ENCODE peak calls at places on chromosomes 12 and 14, in six cellular contexts. K, B, U, J, X and C are unnamed samples.

GRCh38 chr12:31967569-31967968 is 8.4 kb downstream of the RESF1 start:
- DNase-seq in X (no peak), K (no peak), U (no peak), J (no peak), B (no peak), C (no peak)

GRCh38 chr14:31275731-31276130 is 68.1 kb upstream of the HECTD1 start:
- DNase-seq in K (no peak), B (no peak), X (no peak), J (no peak), U (no peak), C (no peak)

GRCh38 chr12:110453569-110454296 is 3.6 kb upstream of the ARPC3 start:
- DNase-seq in X (no peak), K (no peak), J (no peak), U (no peak), B (no peak), C (no peak)

GRCh38 chr12:4939418-4940023 is 29.8 kb downstream of the KCNA1 start:
- DNase-seq in U (no peak), B (no peak), J (no peak), K (no peak), X (no peak), C (no peak)

GRCh38 chr12:19288603-19289244 is 150.6 kb upstream of the AEBP2 start:
- DNase-seq in K (peak), B (peak), J (no peak), U (no peak), X (no peak), C (no peak)

GRCh38 chr14:105859717-105860614 is 333.6 kb downstream of the TMEM121 start:
- DNase-seq in X (peak), J (no peak), K (no peak), B (no peak), U (no peak), C (peak)

GRCh38 chr12:88338486-88338885 is 196.4 kb downstream of the TMTC3 start:
- DNase-seq in J (no peak), U (no peak), K (no peak), B (no peak), X (no peak), C (no peak)

GRCh38 chr12:95548056-95548538 is 3.2 kb downstream of the USP44 start:
- DNase-seq in B (no peak), U (no peak), J (no peak), K (no peak), X (peak), C (no peak)

GRCh38 chr12:27143676-27144075 is 61.3 kb upstream of the C12orf71 start:
- DNase-seq in X (no peak), U (no peak), B (no peak), J (no peak), K (no peak), C (no peak)

GRCh38 chr12:128388461-128388921 is 121.5 kb downstream of the TMEM132C start:
- DNase-seq in X (no peak), U (no peak), B (no peak), J (peak), K (no peak), C (no peak)

GRCh38 chr12:22121224-22121623 is 75.2 kb downstream of the CMAS start:
- DNase-seq in K (no peak), J (no peak), U (no peak), B (no peak), X (no peak), C (no peak)

GRCh38 chr12:25284024-25284423 is 33.3 kb upstream of the KRAS start:
- DNase-seq in J (no peak), U (no peak), K (no peak), B (no peak), X (no peak), C (no peak)

GRCh38 chr14:99479903-99480855 is 480 bp downstream of the SETD3 start:
- DNase-seq in K (peak), B (peak), U (peak), J (peak), X (peak), C (peak)

GRCh38 chr12:34376133-34376799 is 354.0 kb downstream of the ALG10 start:
- DNase-seq in K (no peak), J (no peak), U (no peak), B (no peak), X (no peak), C (no peak)
- TF ChIP-seq CTCF in K (no peak), J (no peak), U (no peak), B (no peak), X (no peak), C (no peak)

DNA sequence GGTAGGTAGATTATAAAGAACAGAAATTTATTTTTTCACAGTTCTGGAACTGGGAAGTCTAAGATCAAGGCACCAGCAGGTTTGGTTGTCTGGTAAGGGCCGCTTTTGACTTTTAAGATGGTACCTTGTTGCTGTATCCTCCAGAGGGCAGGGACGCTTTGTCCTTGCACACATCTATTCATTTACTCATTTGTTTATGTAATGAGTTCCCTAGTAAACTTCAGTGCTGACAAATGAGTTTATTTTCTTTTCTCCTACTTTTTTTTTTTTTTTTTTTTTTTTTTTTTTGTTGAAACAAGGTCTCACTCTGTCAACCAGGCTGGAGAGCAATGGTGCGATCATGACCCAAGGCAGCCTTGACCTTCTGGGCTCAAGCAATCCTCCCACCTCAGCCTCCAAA is 195.7 kb downstream of the FBXL14 start:
- DNase-seq in K (peak), B (peak), U (no peak), X (no peak), J (no peak), C (no peak)
- TF ChIP-seq CTCF in K (peak), B (peak), U (no peak), X (no peak), J (no peak), C (no peak)

GRCh38 chr14:60249321-60250251 is 565 bp downstream of the PPM1A start:
- DNase-seq in U (no peak), K (peak), J (peak), X (peak), B (peak), C (peak)
- TF ChIP-seq CTCF in U (no peak), K (no peak), J (no peak), X (no peak), B (no peak), C (no peak)

GRCh38 chr12:97140355-97140754 is 233.3 kb downstream of the NEDD1 start:
- DNase-seq in X (no peak), B (no peak), K (no peak), J (no peak), U (no peak), C (no peak)

GRCh38 chr12:97131220-97131981 is 224.3 kb downstream of the NEDD1 start:
- DNase-seq in U (no peak), X (no peak), J (no peak), B (no peak), K (peak), C (no peak)

GRCh38 chr12:97132270-97132669 is 225.2 kb downstream of the NEDD1 start:
- DNase-seq in B (no peak), J (no peak), U (no peak), X (no peak), K (no peak), C (no peak)

DNA sequence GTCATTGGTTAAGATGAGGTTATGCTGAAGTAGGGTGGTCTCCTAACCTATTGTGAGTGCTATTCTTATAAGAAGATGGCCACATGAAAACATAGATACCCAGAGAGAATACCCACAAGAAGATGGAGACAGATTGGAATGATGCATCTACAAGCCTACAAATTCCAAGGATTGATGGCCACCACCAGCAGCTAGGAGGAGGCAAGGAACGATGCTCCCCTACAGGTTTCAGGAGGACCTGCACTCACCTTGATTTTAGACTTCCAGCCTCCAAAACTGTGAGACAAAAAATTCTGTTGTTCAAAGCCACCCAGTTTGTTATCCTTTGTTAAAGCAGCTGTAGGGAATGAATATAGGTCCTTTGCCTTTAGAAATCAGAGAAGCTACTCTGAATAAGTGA is 227.4 kb downstream of the NEDD1 start:
- DNase-seq in B (no peak), K (no peak), J (no peak), X (no peak), U (no peak), C (no peak)
- TF ChIP-seq CTCF in B (peak), K (no peak), J (no peak), X (no peak), U (no peak), C (no peak)

GRCh38 chr14:90500665-90501370 is 104.0 kb downstream of the CALM1 start:
- DNase-seq in X (no peak), K (no peak), B (no peak), U (no peak), J (no peak), C (no peak)
- TF ChIP-seq CTCF in X (no peak), K (no peak), B (no peak), U (no peak), J (no peak), C (no peak)

GRCh38 chr12:124233041-124233836 is 61.7 kb upstream of the RFLNA start:
- DNase-seq in K (peak), B (peak), X (no peak), J (no peak), U (peak), C (no peak)
- TF ChIP-seq CTCF in K (no peak), B (no peak), X (no peak), J (no peak), U (no peak), C (no peak)

DNA sequence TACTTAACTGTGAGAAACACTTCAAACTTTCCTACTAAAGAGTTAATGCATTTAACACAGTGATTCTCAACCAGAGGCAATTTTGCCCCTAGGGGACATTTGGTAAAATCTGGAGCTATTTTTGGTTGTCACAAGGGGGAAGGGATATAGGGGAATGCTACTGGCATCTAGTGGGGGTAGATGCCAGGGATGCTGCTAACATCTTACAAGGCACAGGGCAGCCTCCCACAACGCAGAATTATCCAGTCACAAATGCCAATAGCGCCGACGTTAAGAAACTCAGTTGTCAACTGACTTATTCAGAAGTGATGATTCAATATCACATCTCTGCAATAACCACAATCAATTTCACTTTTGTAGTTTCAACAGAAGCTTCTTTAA is 2.0 kb downstream of the EEA1 start:
- DNase-seq in B (peak), J (no peak), K (peak), X (no peak), U (no peak), C (no peak)
- TF ChIP-seq CTCF in B (peak), J (no peak), K (peak), X (no peak), U (peak), C (no peak)

GRCh38 chr14:45807187-45807586 is 554.2 kb upstream of the MIS18BP1 start:
- DNase-seq in U (no peak), B (no peak), K (no peak), X (no peak), J (no peak), C (no peak)

GRCh38 chr14:45811155-45811554 is 558.2 kb upstream of the MIS18BP1 start:
- DNase-seq in J (no peak), B (no peak), K (no peak), X (no peak), U (no peak), C (no peak)

GRCh38 chr14:45810152-45810872 is 557.3 kb upstream of the MIS18BP1 start:
- DNase-seq in U (no peak), K (peak), X (no peak), B (no peak), J (no peak), C (no peak)
- TF ChIP-seq CTCF in U (no peak), K (no peak), X (no peak), B (no peak), J (no peak), C (no peak)